ENCODE peak calls at places on chromosomes 4 and X, in eight cellular contexts. L is neural progenitor cell, R is hepatocyte, K is heart left ventricle, H is A549, Y is endodermal cell, N is astrocyte of the spinal cord, T is upper lobe of right lung. X is an unnamed sample.

GRCh38 chr4:2535386-2536192 is 858 bp upstream of the FAM193A start:
- DNase-seq in L (peak), R (peak), K (peak), H (peak), Y (peak), N (peak), T (peak), X (peak)

GRCh38 chr4:4386736-4387392 is at the start of gene NSG1:
- DNase-seq in L (peak), R (peak), K (peak), H (peak), Y (peak), N (peak), T (no peak), X (peak)

GRCh38 chrX:18173494-18174180 is 47.0 kb downstream of the BEND2 start:
- DNase-seq in L (no peak), R (no peak), K (peak), H (no peak), Y (no peak), N (no peak), T (no peak), X (no peak)

GRCh38 chrX:78650906-78651437 is 8.2 kb downstream of the RTL3 start:
- DNase-seq in L (no peak), R (no peak), K (no peak), H (no peak), Y (no peak), N (peak), T (no peak), X (peak)

GRCh38 chrX:129696463-129697155 is 41.9 kb upstream of the APLN start:
- DNase-seq in L (no peak), R (no peak), K (no peak), H (no peak), Y (peak), N (no peak), T (no peak), X (no peak)

GRCh38 chr4:102994803-102995202 is 24.7 kb downstream of the SLC9B1 start:
- DNase-seq in L (no peak), R (no peak), K (no peak), H (no peak), Y (no peak), N (no peak), T (no peak), X (no peak)

GRCh38 chr4:27701563-27701962 is 840.9 kb downstream of the STIM2 start:
- DNase-seq in L (no peak), R (no peak), K (no peak), H (no peak), Y (no peak), N (peak), T (no peak), X (peak)

GRCh38 chr4:3708103-3708510 is 58.1 kb upstream of the ADRA2C start:
- DNase-seq in L (peak), R (no peak), K (peak), H (no peak), Y (no peak), N (no peak), T (peak), X (peak)

GRCh38 chr4:122894802-122895201 is 27.6 kb downstream of the NUDT6 start:
- DNase-seq in L (no peak), R (no peak), K (no peak), H (peak), Y (no peak), N (no peak), T (no peak), X (no peak)

GRCh38 chr4:16248605-16249004 is 22.3 kb upstream of the TAPT1 start:
- DNase-seq in L (no peak), R (no peak), K (no peak), H (no peak), Y (no peak), N (no peak), T (no peak), X (no peak)

GRCh38 chrX:148024425-148025148 is 43.5 kb downstream of the FMR1NB start:
- DNase-seq in L (no peak), R (no peak), K (no peak), H (no peak), Y (no peak), N (no peak), T (no peak), X (no peak)

GRCh38 chr4:186700746-186701145 is 22.9 kb downstream of the FAT1 start:
- DNase-seq in L (no peak), R (no peak), K (peak), H (no peak), Y (no peak), N (peak), T (no peak), X (peak)

DNA sequence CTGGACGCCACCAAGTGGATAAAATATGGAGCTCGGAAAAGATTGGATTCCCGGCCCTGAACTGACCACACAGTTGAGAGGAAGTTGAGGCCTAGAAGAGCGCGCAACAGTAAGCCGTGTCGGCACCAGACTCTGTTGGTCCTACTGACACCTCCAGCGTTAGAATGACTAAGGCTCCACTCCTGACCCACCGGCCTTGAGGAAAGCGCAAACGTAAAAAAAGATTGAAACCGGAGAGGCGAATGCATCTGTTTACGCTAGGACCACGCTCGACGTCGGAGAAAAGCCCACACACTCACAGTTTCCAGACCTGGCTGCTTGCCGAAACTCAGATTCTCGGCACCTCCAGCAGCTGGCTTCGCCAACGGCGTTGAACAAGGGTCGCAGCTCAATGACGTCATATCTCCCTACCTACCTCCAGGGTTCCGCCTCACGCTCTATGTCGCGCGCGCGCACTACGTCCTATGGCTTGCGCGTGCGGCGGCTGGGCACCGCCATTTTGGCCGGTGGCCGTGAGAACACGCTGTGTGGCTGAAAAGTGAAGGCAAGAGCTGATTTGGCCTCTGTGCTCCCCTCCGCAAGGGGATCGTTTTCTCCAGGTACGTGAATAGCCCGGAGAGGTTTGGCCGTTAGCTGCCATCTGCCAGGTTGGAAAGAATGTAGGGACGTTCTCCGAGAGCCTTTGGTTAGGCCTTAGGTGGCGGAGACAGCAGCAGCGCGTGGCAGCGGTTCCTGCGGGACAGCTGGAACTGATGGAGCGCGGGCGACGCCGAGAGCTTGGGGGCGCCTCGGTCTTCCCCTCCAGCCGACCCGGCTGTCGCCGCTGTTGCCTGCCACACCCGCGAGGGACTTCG is at the start of the genes ABCE1 and ANAPC10:
- DNase-seq in L (peak), R (peak), K (peak), H (peak), Y (peak), N (peak), T (peak), X (peak)
- TF ChIP-seq CTCF in L (no peak), R (peak), K (peak), H (peak), Y (peak), N (peak), T (peak), X (peak)

GRCh38 chr4:80266267-80266901 is at the start of gene FGF5:
- DNase-seq in L (peak), R (peak), K (peak), H (no peak), Y (peak), N (peak), T (peak), X (peak)
- H3K4me3 ChIP-seq in L (peak), R (peak), K (peak), H (peak), Y (peak), N (peak), T (peak), X (peak)

GRCh38 chr4:116668190-116668589 is 417.2 kb downstream of the TRAM1L1 start:
- DNase-seq in L (peak), R (no peak), K (no peak), H (no peak), Y (peak), N (no peak), T (no peak), X (no peak)

DNA sequence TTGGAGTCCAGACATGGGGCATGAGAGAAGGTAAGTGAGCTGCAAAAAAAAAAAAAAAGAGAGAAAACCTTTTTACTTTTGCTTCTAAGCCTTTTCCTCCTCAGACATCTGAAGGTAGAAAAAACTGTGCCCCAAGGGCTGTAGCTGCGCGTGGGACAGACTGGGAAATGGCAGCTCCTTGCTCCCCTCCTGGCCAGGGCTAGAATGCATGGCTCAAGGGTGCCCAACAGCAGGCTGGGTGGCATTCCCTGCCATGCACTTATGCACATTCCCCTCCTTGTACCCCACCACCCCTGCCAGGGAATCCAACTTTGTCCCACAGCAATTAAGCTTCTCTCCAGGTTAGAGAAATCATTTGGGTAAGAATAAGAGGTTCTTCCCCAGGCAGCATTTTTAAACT is 421.2 kb downstream of the TRAM1L1 start:
- DNase-seq in L (peak), R (no peak), K (no peak), H (no peak), Y (peak), N (no peak), T (no peak), X (no peak)
- TF ChIP-seq CTCF in L (no peak), R (no peak), K (no peak), H (no peak), Y (peak), N (no peak), T (no peak), X (no peak)

DNA sequence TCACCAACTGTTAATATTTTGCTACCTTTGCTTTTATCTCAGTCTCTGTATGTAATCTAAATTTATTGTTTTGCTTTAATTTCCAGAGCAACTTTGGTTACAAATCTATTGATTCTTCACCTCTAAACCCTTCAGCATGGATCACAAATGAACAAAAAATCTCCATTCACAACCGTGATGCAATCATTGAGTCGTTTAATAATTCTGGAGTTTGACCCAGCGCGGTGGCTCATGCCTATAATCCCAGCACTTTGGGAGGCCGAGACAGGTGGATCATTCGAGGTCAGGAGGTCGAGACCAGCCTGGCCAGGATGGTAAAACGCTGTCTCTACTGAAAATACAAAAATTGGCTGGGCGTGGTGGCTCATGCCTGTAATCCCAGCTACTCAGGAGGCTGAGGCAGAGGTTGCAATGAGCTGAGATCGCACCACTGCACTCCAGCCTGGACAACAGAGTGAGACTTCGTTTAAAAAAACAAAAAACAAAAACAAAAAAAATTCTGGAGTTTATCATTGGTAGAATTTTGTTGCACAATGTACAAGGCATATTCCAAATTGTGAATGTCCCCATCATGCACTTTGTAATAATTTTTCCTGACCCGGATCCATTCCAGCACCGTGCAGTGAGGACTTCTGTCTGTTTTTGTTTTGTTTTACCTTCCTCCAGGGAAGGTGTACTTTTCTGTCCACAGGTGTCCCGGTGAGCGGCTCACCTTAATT is 2.3 kb upstream of the IDUA start:
- DNase-seq in L (no peak), R (no peak), K (no peak), H (no peak), Y (no peak), N (no peak), T (no peak), X (no peak)
- H3K4me3 ChIP-seq in L (peak), R (peak), K (peak), H (no peak), Y (no peak), N (no peak), T (peak), X (peak)

GRCh38 chr4:6986781-6987565 is 56.2 kb upstream of the TADA2B start:
- DNase-seq in L (peak), R (peak), K (peak), H (peak), Y (peak), N (peak), T (peak), X (peak)
- TF ChIP-seq CTCF in L (no peak), R (peak), K (no peak), H (no peak), Y (peak), N (no peak), T (no peak), X (peak)

X was measured in fibroblast of villous mesenchyme.